ENCODE peak calls at places on chromosomes 12 and 14, in six cellular contexts. B, P, K, W, D and R are unnamed samples.

GRCh38 chr14:104688755-104689619 is at the start of gene INF2:
- DNase-seq in B (peak; percentile 32), P (peak; percentile 64), K (peak; percentile 68), W (peak; percentile 54), D (no peak), R (peak; percentile 56)

GRCh38 chr14:104864267-104865068 is 600 bp upstream of the CEP170B start:
- DNase-seq in B (no peak), P (no peak), K (peak; percentile 93), W (peak; percentile 27), D (peak; percentile 73), R (peak; percentile 71)

GRCh38 chr12:124520258-124520657 is 47.2 kb downstream of the NCOR2 start:
- DNase-seq in B (peak; percentile 29), P (peak; percentile 51), K (no peak), W (no peak), D (no peak), R (peak; percentile 53)

GRCh38 chr12:113238309-113238708 is 17.0 kb downstream of the TPCN1 start:
- DNase-seq in B (no peak), P (no peak), K (no peak), W (no peak), D (no peak), R (no peak)

GRCh38 chr14:45716506-45716905 is 463.5 kb upstream of the MIS18BP1 start:
- DNase-seq in B (no peak), P (no peak), K (peak; percentile 36), W (no peak), D (no peak), R (no peak)

GRCh38 chr12:26274441-26275312 is 79.3 kb downstream of the SSPN start:
- DNase-seq in B (peak; percentile 100), P (peak; percentile 100), K (peak; percentile 44), W (no peak), D (peak; percentile 17), R (peak; percentile 75)

GRCh38 chr12:105573574-105573973 is 243.1 kb downstream of the C12orf75 start:
- DNase-seq in B (no peak), P (no peak), K (no peak), W (no peak), D (no peak), R (no peak)

GRCh38 chr12:91040356-91040755 is 17.5 kb downstream of the KERA start:
- DNase-seq in B (peak; percentile 47), P (peak; percentile 21), K (no peak), W (no peak), D (no peak), R (peak; percentile 77)

GRCh38 chr12:4438834-4439596 is 6.6 kb downstream of the FGF6 start:
- DNase-seq in B (no peak), P (no peak), K (no peak), W (no peak), D (no peak), R (no peak)

GRCh38 chr12:118103231-118103600 is 595 bp downstream of the VSIG10 start:
- DNase-seq in B (peak; percentile 7), P (no peak), K (peak; percentile 60), W (no peak), D (no peak), R (no peak)
- H2BK120ac ChIP-seq in B (no peak overlapping the region), P (peak overlapping the region; percentile 61), K (no peak overlapping the region), W (no peak overlapping the region), D (no peak overlapping the region), R (peak overlapping the region; percentile 82)

GRCh38 chr12:100127766-100128508 is 14.7 kb downstream of the BLTP3B start:
- DNase-seq in B (peak; percentile 82), P (peak; percentile 90), K (no peak), W (no peak), D (no peak), R (peak; percentile 47)

GRCh38 chr12:100133200-100133599 is 9.5 kb downstream of the BLTP3B start:
- DNase-seq in B (no peak), P (no peak), K (no peak), W (no peak), D (no peak), R (no peak)

GRCh38 chr12:100123316-100124095 is 19.2 kb downstream of the BLTP3B start:
- DNase-seq in B (no peak), P (no peak), K (no peak), W (no peak), D (no peak), R (no peak)

DNA sequence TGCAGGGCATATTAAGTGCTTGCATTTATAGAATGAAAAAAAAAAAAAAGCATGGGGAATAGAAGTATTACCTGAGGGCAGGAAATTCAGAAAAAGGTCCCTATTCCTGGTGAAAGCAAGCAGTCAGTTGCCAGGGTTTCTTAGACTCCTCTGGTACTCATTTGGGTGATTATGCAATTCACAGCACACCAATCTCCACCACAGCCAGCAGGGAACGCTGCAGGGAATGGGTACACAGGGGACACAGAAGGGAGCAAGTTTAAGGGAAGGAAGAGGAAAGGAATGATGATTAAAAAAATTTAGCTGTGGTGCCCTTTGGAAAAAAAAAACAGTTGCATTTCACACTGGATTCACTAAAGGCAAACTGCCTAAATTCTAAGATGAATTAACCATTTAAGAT is 14.2 kb downstream of the BLTP3B start:
- DNase-seq in B (peak; percentile 41), P (peak; percentile 82), K (peak; percentile 69), W (no peak), D (no peak), R (peak; percentile 79)
- H3K27ac ChIP-seq in B (peak overlapping the region; percentile 89), P (no peak overlapping the region), K (no peak overlapping the region), W (no peak overlapping the region), D (no peak overlapping the region), R (no peak overlapping the region)

GRCh38 chr12:89863968-89864367 is 155.3 kb upstream of the ATP2B1 start:
- DNase-seq in B (no peak), P (no peak), K (no peak), W (no peak), D (no peak), R (no peak)

GRCh38 chr12:89861086-89861485 is 152.4 kb upstream of the ATP2B1 start:
- DNase-seq in B (peak; percentile 26), P (peak; percentile 20), K (no peak), W (no peak), D (no peak), R (no peak)

GRCh38 chr12:89864419-89864818 is 155.8 kb upstream of the ATP2B1 start:
- DNase-seq in B (no peak), P (peak; percentile 9), K (no peak), W (no peak), D (no peak), R (no peak)

GRCh38 chr12:89862511-89863331 is 154.1 kb upstream of the ATP2B1 start:
- DNase-seq in B (no peak), P (peak; percentile 36), K (no peak), W (no peak), D (no peak), R (peak; percentile 25)

GRCh38 chr12:89863332-89863938 is 154.8 kb upstream of the ATP2B1 start:
- DNase-seq in B (no peak), P (no peak), K (no peak), W (no peak), D (no peak), R (no peak)
- H2AFZ ChIP-seq in B (peak overlapping the region; percentile 26), P (no peak overlapping the region), K (no peak overlapping the region), W (peak overlapping the region; percentile 68), D (no peak overlapping the region), R (no peak overlapping the region)

GRCh38 chr12:115402443-115403170 is 718.6 kb upstream of the TBX3 start:
- DNase-seq in B (peak; percentile 56), P (no peak), K (no peak), W (no peak), D (no peak), R (no peak)
- H2BK120ac ChIP-seq in B (no peak overlapping the region), P (no peak overlapping the region), K (no peak overlapping the region), W (no peak overlapping the region), D (no peak overlapping the region), R (no peak overlapping the region)

GRCh38 chr14:92544051-92544730 is 30.6 kb downstream of the RIN3 start:
- DNase-seq in B (no peak), P (no peak), K (no peak), W (no peak), D (no peak), R (peak; percentile 63)
- H3K27ac ChIP-seq in B (no peak overlapping the region), P (no peak overlapping the region), K (no peak overlapping the region), W (no peak overlapping the region), D (no peak overlapping the region), R (peak overlapping the region; percentile 76)

GRCh38 chr14:65277580-65278270 is 134.8 kb upstream of the FUT8 start:
- DNase-seq in B (no peak), P (no peak), K (no peak), W (no peak), D (no peak), R (peak; percentile 27)
- H2AFZ ChIP-seq in B (no peak overlapping the region), P (no peak overlapping the region), K (no peak overlapping the region), W (no peak overlapping the region), D (no peak overlapping the region), R (no peak overlapping the region)

GRCh38 chr12:98294426-98294825 is 221.0 kb upstream of the TMPO start:
- DNase-seq in B (no peak), P (no peak), K (no peak), W (no peak), D (no peak), R (no peak)
- H2BK120ac ChIP-seq in B (no peak overlapping the region), P (no peak overlapping the region), K (no peak overlapping the region), W (no peak overlapping the region), D (no peak overlapping the region), R (no peak overlapping the region)